ENCODE peak calls at places on chromosomes 1 and 21, in six cellular contexts. N is kidney epithelial cell, X is bronchial epithelial cell, E is brain microvascular endothelial cell, Q is OCI-LY7, M is psoas muscle. S is an unnamed sample.

GRCh38 chr1:183038913-183039312 is 15.7 kb downstream of the LAMC1 start:
- DNase-seq in X (no peak), N (no peak), M (no peak), Q (no peak), E (no peak), S (no peak)

GRCh38 chr21:45550552-45551210 is 8.4 kb upstream of the SLC19A1 start:
- DNase-seq in X (no peak), N (no peak), E (no peak), Q (peak), M (peak), S (peak)

GRCh38 chr1:200029624-200030074 is 2.1 kb downstream of the NR5A2 start:
- DNase-seq in Q (peak), X (no peak), N (no peak), M (no peak), E (no peak), S (no peak)

GRCh38 chr1:208107817-208108608 is 136.2 kb downstream of the PLXNA2 start:
- DNase-seq in X (peak), N (peak), Q (no peak), M (peak), E (peak), S (no peak)

GRCh38 chr1:27393641-27394281 is 1.3 kb downstream of the GPR3 start:
- DNase-seq in X (no peak), M (no peak), N (no peak), Q (no peak), E (no peak), S (peak)

GRCh38 chr1:24112381-24113169 is 640 bp upstream of the MYOM3 start:
- DNase-seq in Q (peak), E (peak), N (peak), X (peak), M (peak), S (peak)

GRCh38 chr1:17061486-17062271 is 7.8 kb upstream of the SDHB start:
- DNase-seq in Q (no peak), M (no peak), E (no peak), N (no peak), X (peak), S (no peak)

GRCh38 chr1:2585318-2586092 is 1.1 kb upstream of the PRXL2B start:
- DNase-seq in X (peak), M (peak), N (no peak), Q (peak), E (no peak), S (peak)

GRCh38 chr1:54864460-54865208 is 22.4 kb downstream of the DHCR24 start:
- DNase-seq in N (no peak), Q (no peak), E (no peak), X (no peak), M (no peak), S (no peak)

GRCh38 chr1:51417496-51418383 is 87.4 kb upstream of the TTC39A start:
- DNase-seq in E (peak), X (no peak), M (no peak), Q (no peak), N (no peak), S (no peak)

GRCh38 chr1:118147542-118147941 is 37.5 kb downstream of the SPAG17 start:
- DNase-seq in X (peak), N (peak), E (peak), M (no peak), Q (no peak), S (no peak)

GRCh38 chr1:40662864-40663263 is 2.6 kb downstream of the RIMS3 start:
- DNase-seq in N (peak), Q (no peak), E (no peak), X (peak), M (no peak), S (no peak)

GRCh38 chr1:115476616-115477015 is 138.6 kb upstream of the NGF start:
- DNase-seq in M (no peak), Q (peak), E (no peak), N (no peak), X (no peak), S (no peak)

GRCh38 chr1:153277852-153278251 is 18.4 kb downstream of the LORICRIN start:
- DNase-seq in E (no peak), X (peak), Q (peak), N (no peak), M (no peak), S (peak)

GRCh38 chr1:71780681-71781080 is 501.7 kb downstream of the NEGR1 start:
- DNase-seq in X (no peak), E (no peak), Q (no peak), N (no peak), M (no peak), S (peak)

GRCh38 chr1:156086256-156086662 is 4.0 kb upstream of the MEX3A start:
- DNase-seq in X (no peak), E (peak), N (no peak), Q (no peak), M (no peak), S (no peak)

GRCh38 chr1:40389234-40389815 is 15.8 kb downstream of the SMAP2 start:
- DNase-seq in Q (peak), N (no peak), X (no peak), E (no peak), M (no peak), S (no peak)

GRCh38 chr1:206885341-206886060 is 11.7 kb upstream of the IL24 start:
- DNase-seq in Q (no peak), M (no peak), N (no peak), X (peak), E (no peak), S (no peak)

GRCh38 chr1:86965012-86965826 is 50.8 kb downstream of the HS2ST1 start:
- DNase-seq in N (no peak), E (peak), X (peak), M (no peak), Q (peak), S (no peak)

GRCh38 chr1:115647507-115647906 is 5.7 kb downstream of the VANGL1 start:
- DNase-seq in X (no peak), M (no peak), Q (no peak), N (no peak), E (no peak), S (peak)

GRCh38 chr1:7050751-7051665 is 265.8 kb downstream of the CAMTA1 start:
- DNase-seq in N (no peak), E (no peak), X (no peak), Q (no peak), M (no peak), S (no peak)

GRCh38 chr1:238552271-238552670 is 661.5 kb upstream of the ZP4 start:
- DNase-seq in Q (no peak), X (no peak), E (no peak), N (no peak), M (no peak), S (no peak)

GRCh38 chr1:11746092-11746491 is 10.2 kb downstream of the AGTRAP start:
- DNase-seq in M (no peak), N (no peak), X (peak), E (no peak), Q (no peak), S (no peak)

GRCh38 chr1:170356585-170356984 is 175.4 kb upstream of the GORAB start:
- DNase-seq in E (no peak), X (no peak), M (no peak), N (no peak), Q (no peak), S (no peak)

GRCh38 chr1:58781541-58782307 is 2.1 kb downstream of the JUN start:
- DNase-seq in X (no peak), M (peak), Q (peak), E (no peak), N (no peak), S (peak)

GRCh38 chr21:16280731-16281130 is 550.9 kb downstream of the USP25 start:
- DNase-seq in X (no peak), N (no peak), E (peak), M (no peak), Q (no peak), S (no peak)

GRCh38 chr1:223721658-223722606 is 9.6 kb downstream of the CAPN2 start:
- DNase-seq in Q (no peak), X (no peak), E (no peak), M (no peak), N (no peak), S (no peak)
- TF ChIP-seq CTCF in Q (no peak), X (no peak), E (no peak), M (no peak), N (no peak), S (no peak)

DNA sequence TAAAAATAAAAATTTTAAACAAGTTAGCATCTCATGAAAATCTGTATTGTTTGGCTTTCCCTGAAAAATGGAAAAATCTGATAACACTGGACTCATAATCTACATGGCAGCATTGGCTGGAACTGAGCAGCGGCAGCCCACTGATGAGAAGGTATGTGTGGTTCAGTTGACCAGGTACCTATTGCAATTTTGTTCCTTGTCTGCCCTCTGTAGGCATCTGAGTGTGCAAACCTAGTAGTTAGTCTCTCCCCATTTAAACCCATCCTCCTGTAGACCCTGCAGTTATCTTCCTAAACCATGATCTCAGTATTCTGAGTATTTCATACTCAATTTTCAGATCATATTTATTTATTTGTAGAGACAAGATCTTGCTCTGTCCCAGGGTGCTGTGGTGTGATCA is 59.4 kb upstream of the SERBP1 start:
- DNase-seq in E (no peak), Q (peak), X (peak), M (no peak), N (no peak), S (peak)
- TF ChIP-seq CTCF in E (peak), Q (peak), X (peak), M (peak), N (peak), S (peak)

GRCh38 chr21:42030311-42030710 is 20.2 kb upstream of the ZBTB21 start:
- DNase-seq in N (no peak), M (no peak), X (no peak), E (no peak), Q (no peak), S (no peak)

GRCh38 chr21:42028754-42029385 is 18.7 kb upstream of the ZBTB21 start:
- DNase-seq in Q (no peak), N (no peak), E (no peak), X (no peak), M (no peak), S (no peak)

GRCh38 chr21:42027085-42027803 is 17.1 kb upstream of the ZBTB21 start:
- DNase-seq in Q (no peak), N (no peak), X (no peak), M (no peak), E (no peak), S (no peak)

GRCh38 chr21:42026072-42026415 is 15.9 kb upstream of the ZBTB21 start:
- DNase-seq in M (no peak), E (no peak), X (no peak), N (no peak), Q (no peak), S (no peak)

DNA sequence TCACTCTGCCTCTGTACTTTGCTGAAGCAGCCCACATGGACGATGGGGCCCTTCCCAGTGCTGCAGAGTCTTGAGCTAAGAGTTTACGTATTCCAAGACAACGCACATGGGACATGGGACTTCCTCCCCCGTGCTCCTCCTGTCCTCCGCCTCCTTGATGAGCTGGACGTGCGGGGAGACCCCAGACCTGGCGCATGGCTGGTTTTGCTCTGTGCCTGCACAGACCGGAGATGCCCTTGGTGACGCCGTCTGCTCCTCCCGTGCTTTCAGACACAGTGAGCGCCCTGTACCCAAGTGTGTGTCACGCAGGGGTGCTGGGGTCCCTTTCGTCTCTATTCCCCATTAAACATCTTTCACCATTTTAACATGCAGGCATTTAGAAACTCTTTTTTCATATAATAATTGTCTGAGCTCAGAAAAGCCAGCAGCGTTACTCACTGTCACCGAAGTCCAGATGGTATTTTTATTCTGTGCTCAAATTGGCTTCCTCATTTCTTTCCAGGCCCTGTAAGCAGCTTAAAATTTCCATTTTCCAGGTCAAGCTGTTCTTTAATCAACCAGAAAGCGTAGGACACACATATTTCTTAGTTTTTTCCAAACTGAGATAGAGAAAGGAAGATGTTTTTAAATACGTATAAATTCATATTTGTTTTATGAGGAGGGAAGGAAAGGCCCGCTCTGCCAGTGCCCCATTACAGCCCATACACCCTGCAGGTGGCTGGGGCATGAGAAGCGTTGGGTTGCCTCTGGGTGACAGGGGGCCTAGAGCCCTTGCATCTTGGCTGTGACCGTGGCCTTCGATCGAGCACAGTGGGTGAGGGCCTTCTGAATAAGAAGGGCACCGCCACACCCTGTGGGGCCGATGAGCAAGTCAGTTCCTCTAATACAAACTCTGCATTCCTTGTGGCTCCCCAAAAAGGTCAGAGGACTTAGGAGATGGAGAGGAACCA is 17.9 kb upstream of the ZBTB21 start:
- DNase-seq in E (no peak), Q (no peak), N (no peak), X (no peak), M (no peak), S (no peak)
- TF ChIP-seq CTCF in E (no peak), Q (no peak), N (no peak), X (no peak), M (no peak), S (no peak)

DNA sequence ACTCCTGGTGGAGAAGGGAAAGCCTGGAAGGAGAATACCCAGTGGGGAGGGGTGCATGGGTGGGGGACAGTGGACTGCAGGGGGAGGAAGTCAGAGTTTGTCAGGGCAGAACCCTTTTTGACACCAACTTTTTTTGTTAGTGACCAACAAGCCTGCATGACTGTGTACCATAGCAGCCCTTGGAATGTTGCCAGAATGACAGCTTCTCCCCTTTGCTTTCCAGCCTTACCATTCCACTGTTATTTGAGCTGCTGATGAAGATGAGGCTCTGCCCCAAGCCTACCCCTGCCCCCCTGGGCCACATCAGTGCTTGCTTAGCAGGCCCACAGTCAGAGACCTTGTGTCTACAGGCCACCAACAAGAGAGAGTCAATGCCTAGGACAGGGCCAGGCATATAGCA is 341.2 kb downstream of the HHAT start:
- DNase-seq in X (no peak), E (no peak), N (no peak), M (no peak), Q (no peak), S (no peak)
- TF ChIP-seq CTCF in X (no peak), E (no peak), N (no peak), M (no peak), Q (no peak), S (no peak)

DNA sequence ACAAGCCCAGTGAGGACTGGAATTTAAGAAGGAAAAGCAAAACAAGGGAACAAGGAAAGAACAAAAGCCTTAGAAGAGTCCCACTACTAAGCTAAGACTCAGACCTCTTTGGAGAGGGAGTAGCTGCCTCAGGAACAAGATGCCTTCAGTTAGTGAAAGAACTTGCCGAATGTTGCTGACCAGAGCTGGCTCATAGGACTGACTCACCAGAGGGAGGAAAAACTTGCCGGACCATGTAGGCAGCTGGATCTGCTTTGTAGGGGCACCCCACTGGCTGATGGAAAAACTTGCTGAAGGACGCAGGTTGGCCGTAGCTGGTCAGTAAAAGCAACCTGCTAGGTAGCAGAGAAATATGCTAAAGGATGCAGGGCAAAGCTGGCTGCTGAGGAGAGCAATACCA is 15.3 kb upstream of the ZSWIM5 start:
- DNase-seq in Q (no peak), E (peak), M (no peak), X (peak), N (no peak), S (no peak)
- TF ChIP-seq CTCF in Q (no peak), E (no peak), M (no peak), X (no peak), N (no peak), S (no peak)

DNA sequence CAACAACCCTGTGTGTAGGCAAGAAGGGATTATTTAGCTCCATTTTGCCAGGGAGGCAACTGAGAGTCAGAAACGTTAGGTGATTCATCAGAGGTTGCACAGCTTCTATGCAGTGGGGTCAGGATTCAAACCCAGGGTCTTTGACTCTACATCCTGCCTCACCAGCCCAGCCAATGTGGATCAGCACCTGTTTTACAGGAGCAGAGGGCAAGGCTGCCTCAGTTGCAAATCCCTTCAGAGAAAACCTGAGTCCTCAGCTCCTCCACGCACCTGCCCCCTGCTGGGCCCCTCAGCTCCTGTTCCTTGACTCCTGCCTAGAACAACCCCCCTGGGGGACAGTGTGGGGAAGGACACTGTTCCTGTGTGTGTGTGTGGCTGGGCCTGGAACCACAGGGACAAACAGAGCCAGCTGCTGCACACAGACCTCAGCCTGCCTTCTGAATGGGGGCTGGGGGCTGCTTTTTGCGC is 61.6 kb downstream of the LRRN2 start:
- DNase-seq in E (no peak), X (no peak), N (no peak), Q (peak), M (no peak), S (no peak)
- TF ChIP-seq CTCF in E (peak), X (no peak), N (peak), Q (peak), M (no peak), S (no peak)